ENCODE peak calls at places on chromosomes 2 and 18, in seven cellular contexts. R is GM06990; K is cardiac fibroblast; Q is ACHN; B is NCI-H226; V is stimulated activated CD4-positive, alpha-beta T cell treated with anti-CD3 and anti-CD28 coated beads, Interleukin-4, amount 100 ng/mL, for 24 hours; F is GM04504. E is an unnamed sample.

GRCh38 chr2:12050381-12050780 is 303.9 kb downstream of the LPIN1 start:
- DNase-seq in R (no peak), K (peak; percentile 31), Q (no peak), B (no peak), V (no peak), F (peak; percentile 55), E (no peak)

GRCh38 chr18:2641638-2642037 is 13.9 kb upstream of the SMCHD1 start:
- DNase-seq in R (peak; percentile 59), K (peak; percentile 41), Q (peak; percentile 39), B (no peak), V (no peak), F (no peak), E (no peak)

GRCh38 chr18:25630682-25631081 is 278.7 kb upstream of the ZNF521 start:
- DNase-seq in R (no peak), K (no peak), Q (no peak), B (no peak), V (no peak), F (no peak), E (no peak)

GRCh38 chr2:10252202-10252601 is 50.5 kb upstream of the HPCAL1 start:
- DNase-seq in R (no peak), K (no peak), Q (no peak), B (no peak), V (no peak), F (no peak), E (no peak)

GRCh38 chr2:152071077-152071476 is 27.8 kb downstream of the CACNB4 start:
- DNase-seq in R (peak; percentile 41), K (no peak), Q (no peak), B (no peak), V (no peak), F (no peak), E (no peak)

GRCh38 chr2:230942920-230943896 is 18.2 kb upstream of the GPR55 start:
- DNase-seq in R (peak; percentile 81), K (peak; percentile 21), Q (no peak), B (no peak), V (peak; percentile 40), F (no peak), E (no peak)

GRCh38 chr2:14123436-14124103 is 508.9 kb upstream of the LRATD1 start:
- DNase-seq in R (no peak), K (no peak), Q (no peak), B (no peak), V (no peak), F (no peak), E (no peak)

GRCh38 chr18:36086186-36086585 is 18.8 kb upstream of the RPRD1A start:
- DNase-seq in R (no peak), K (no peak), Q (no peak), B (no peak), V (no peak), F (no peak), E (no peak)

GRCh38 chr2:55862269-55862668 is 61.3 kb downstream of the EFEMP1 start:
- DNase-seq in R (no peak), K (peak; percentile 99), Q (no peak), B (peak; percentile 94), V (no peak), F (peak; percentile 88), E (peak; percentile 45)

GRCh38 chr2:241000831-241001321 is 2.5 kb downstream of the SNED1 start:
- DNase-seq in R (no peak), K (no peak), Q (no peak), B (no peak), V (no peak), F (no peak), E (no peak)

GRCh38 chr18:3409811-3410210 is 40.2 kb upstream of the TGIF1 start:
- DNase-seq in R (no peak), K (no peak), Q (no peak), B (no peak), V (no peak), F (no peak), E (no peak)

GRCh38 chr2:109724533-109725460 is 69.3 kb upstream of the RGPD5 start:
- DNase-seq in R (no peak), K (no peak), Q (no peak), B (no peak), V (no peak), F (no peak), E (no peak)

GRCh38 chr2:66772618-66773017 is 337.7 kb downstream of the MEIS1 start:
- DNase-seq in R (no peak), K (no peak), Q (no peak), B (no peak), V (no peak), F (no peak), E (no peak)

GRCh38 chr2:44778671-44779476 is 162.6 kb upstream of the SIX3 start:
- DNase-seq in R (peak; percentile 65), K (no peak), Q (no peak), B (no peak), V (no peak), F (no peak), E (no peak)

GRCh38 chr2:188725981-188726380 is 248.2 kb upstream of the COL3A1 start:
- DNase-seq in R (no peak), K (peak; percentile 74), Q (peak; percentile 28), B (peak; percentile 80), V (no peak), F (no peak), E (peak; percentile 70)

GRCh38 chr2:64205415-64205814 is 61.2 kb upstream of the PELI1 start:
- DNase-seq in R (no peak), K (no peak), Q (no peak), B (no peak), V (no peak), F (no peak), E (no peak)

GRCh38 chr2:200354823-200355751 is 48.6 kb downstream of the SPATS2L start:
- DNase-seq in R (no peak), K (no peak), Q (no peak), B (no peak), V (no peak), F (no peak), E (peak; percentile 65)

GRCh38 chr18:49976810-49977209 is 163.5 kb upstream of the ACAA2 start:
- DNase-seq in R (no peak), K (no peak), Q (no peak), B (no peak), V (no peak), F (no peak), E (no peak)

GRCh38 chr2:45190481-45190880 is 181.2 kb upstream of the SIX2 start:
- DNase-seq in R (no peak), K (peak; percentile 60), Q (peak; percentile 22), B (peak; percentile 57), V (no peak), F (no peak), E (no peak)

GRCh38 chr18:49936821-49937220 is 123.5 kb upstream of the ACAA2 start:
- DNase-seq in R (no peak), K (no peak), Q (no peak), B (no peak), V (no peak), F (no peak), E (no peak)

GRCh38 chr2:54523336-54523959 is 67.3 kb downstream of the SPTBN1 start:
- DNase-seq in R (no peak), K (no peak), Q (no peak), B (no peak), V (no peak), F (no peak), E (no peak)

GRCh38 chr2:102345329-102345920 is 10.2 kb upstream of the IL18R1 start:
- DNase-seq in R (no peak), K (no peak), Q (no peak), B (no peak), V (no peak), F (no peak), E (no peak)

GRCh38 chr2:205755923-205756322 is 73.6 kb downstream of the NRP2 start:
- DNase-seq in R (no peak), K (peak; percentile 25), Q (no peak), B (no peak), V (no peak), F (no peak), E (peak; percentile 61)

GRCh38 chr18:1353025-1353424 is 448.4 kb downstream of the ADCYAP1 start:
- DNase-seq in R (no peak), K (no peak), Q (no peak), B (no peak), V (no peak), F (no peak), E (no peak)

E was measured in trophoblast cell.